ENCODE peak calls at places on chromosomes 13 and 19, in four cellular contexts. One of them, this sample, is unnamed.

GRCh38 chr19:3653081-3653795 is 26.6 kb upstream of the CACTIN start:
- DNase-seq in mammary epithelial cell: no peak
- DNase-seq in mesendoderm: no peak
- DNase-seq in IMR-90: no peak
- DNase-seq in this sample: no peak

GRCh38 chr13:48263196-48263595 is 30.2 kb downstream of the ITM2B start:
- DNase-seq in mammary epithelial cell: peak
- DNase-seq in mesendoderm: peak
- DNase-seq in IMR-90: no peak
- DNase-seq in this sample: no peak

GRCh38 chr13:29702912-29703351 is 107.4 kb upstream of the SLC7A1 start:
- DNase-seq in mammary epithelial cell: peak
- DNase-seq in mesendoderm: peak
- DNase-seq in IMR-90: peak
- DNase-seq in this sample: peak

GRCh38 chr19:8557637-8558238 is 19.5 kb downstream of the MYO1F start:
- DNase-seq in mammary epithelial cell: no peak
- DNase-seq in mesendoderm: no peak
- DNase-seq in IMR-90: no peak
- DNase-seq in this sample: no peak

GRCh38 chr19:46221152-46221551 is 8.4 kb upstream of the IGFL1 start:
- DNase-seq in mammary epithelial cell: no peak
- DNase-seq in mesendoderm: no peak
- DNase-seq in IMR-90: no peak
- DNase-seq in this sample: no peak

GRCh38 chr13:57832187-57832586 is 200.6 kb downstream of the PCDH17 start:
- DNase-seq in mammary epithelial cell: no peak
- DNase-seq in mesendoderm: no peak
- DNase-seq in IMR-90: no peak
- DNase-seq in this sample: no peak

GRCh38 chr13:97189943-97190342 is 32.2 kb upstream of the MBNL2 start:
- DNase-seq in mammary epithelial cell: no peak
- DNase-seq in mesendoderm: no peak
- DNase-seq in IMR-90: no peak
- DNase-seq in this sample: no peak

GRCh38 chr19:14516746-14517438 is 1.3 kb downstream of the DNAJB1 start:
- DNase-seq in mammary epithelial cell: no peak
- DNase-seq in mesendoderm: no peak
- DNase-seq in IMR-90: no peak
- DNase-seq in this sample: no peak

GRCh38 chr13:110125613-110126272 is 181.2 kb downstream of the COL4A1 start:
- DNase-seq in mammary epithelial cell: no peak
- DNase-seq in mesendoderm: no peak
- DNase-seq in IMR-90: no peak
- DNase-seq in this sample: no peak

GRCh38 chr19:14786421-14786851 is 8.1 kb upstream of the ADGRE2 start:
- DNase-seq in mammary epithelial cell: no peak
- DNase-seq in mesendoderm: peak
- DNase-seq in IMR-90: no peak
- DNase-seq in this sample: no peak

GRCh38 chr19:48415395-48415794 is 21.9 kb downstream of the GRIN2D start:
- DNase-seq in mammary epithelial cell: peak
- DNase-seq in mesendoderm: peak
- DNase-seq in IMR-90: peak
- DNase-seq in this sample: no peak

GRCh38 chr19:2547033-2547680 is 71.2 kb downstream of the GADD45B start:
- DNase-seq in mammary epithelial cell: no peak
- DNase-seq in mesendoderm: no peak
- DNase-seq in IMR-90: no peak
- DNase-seq in this sample: no peak

GRCh38 chr13:48161530-48162179 is 66.8 kb upstream of the MED4 start:
- DNase-seq in mammary epithelial cell: no peak
- DNase-seq in mesendoderm: no peak
- DNase-seq in IMR-90: no peak
- DNase-seq in this sample: no peak

GRCh38 chr13:27349458-27349857 is 75.0 kb upstream of the GTF3A start:
- DNase-seq in mammary epithelial cell: no peak
- DNase-seq in mesendoderm: no peak
- DNase-seq in IMR-90: peak
- DNase-seq in this sample: no peak

GRCh38 chr13:111179908-111180756 is 65.0 kb downstream of the ARHGEF7 start:
- DNase-seq in mammary epithelial cell: no peak
- DNase-seq in mesendoderm: no peak
- DNase-seq in IMR-90: no peak
- DNase-seq in this sample: no peak

GRCh38 chr19:2574478-2574931 is 98.6 kb downstream of the GADD45B start:
- DNase-seq in mammary epithelial cell: no peak
- DNase-seq in mesendoderm: no peak
- DNase-seq in IMR-90: no peak
- DNase-seq in this sample: no peak

GRCh38 chr19:29672933-29673336 is 7.7 kb downstream of the PLEKHF1 start:
- DNase-seq in mammary epithelial cell: no peak
- DNase-seq in mesendoderm: no peak
- DNase-seq in IMR-90: no peak
- DNase-seq in this sample: no peak

GRCh38 chr19:56637976-56638555 is 4.9 kb upstream of the SMIM17 start:
- DNase-seq in mammary epithelial cell: peak
- DNase-seq in mesendoderm: peak
- DNase-seq in IMR-90: peak
- DNase-seq in this sample: peak

GRCh38 chr19:1590641-1591397 is 1.8 kb downstream of the MBD3 start:
- DNase-seq in mammary epithelial cell: no peak
- DNase-seq in mesendoderm: peak
- DNase-seq in IMR-90: no peak
- DNase-seq in this sample: no peak

GRCh38 chr19:50252111-50252886 is 48.9 kb downstream of the MYH14 start:
- DNase-seq in mammary epithelial cell: no peak
- DNase-seq in mesendoderm: peak
- DNase-seq in IMR-90: no peak
- DNase-seq in this sample: no peak

GRCh38 chr19:50449236-50449899 is 16.7 kb downstream of the MYBPC2 start:
- DNase-seq in mammary epithelial cell: no peak
- DNase-seq in mesendoderm: no peak
- DNase-seq in IMR-90: no peak
- DNase-seq in this sample: no peak

GRCh38 chr13:31012285-31013024 is 80.0 kb downstream of the TEX26 start:
- DNase-seq in mammary epithelial cell: no peak
- DNase-seq in mesendoderm: peak
- DNase-seq in IMR-90: peak
- DNase-seq in this sample: no peak

GRCh38 chr19:1355258-1355973 is 28.3 kb upstream of the NDUFS7 start:
- DNase-seq in mammary epithelial cell: peak
- DNase-seq in mesendoderm: peak
- DNase-seq in IMR-90: no peak
- DNase-seq in this sample: no peak

GRCh38 chr13:112576768-112577167 is 11.2 kb downstream of the TUBGCP3 start:
- DNase-seq in mammary epithelial cell: no peak
- DNase-seq in mesendoderm: no peak
- DNase-seq in IMR-90: no peak
- DNase-seq in this sample: no peak

DNA sequence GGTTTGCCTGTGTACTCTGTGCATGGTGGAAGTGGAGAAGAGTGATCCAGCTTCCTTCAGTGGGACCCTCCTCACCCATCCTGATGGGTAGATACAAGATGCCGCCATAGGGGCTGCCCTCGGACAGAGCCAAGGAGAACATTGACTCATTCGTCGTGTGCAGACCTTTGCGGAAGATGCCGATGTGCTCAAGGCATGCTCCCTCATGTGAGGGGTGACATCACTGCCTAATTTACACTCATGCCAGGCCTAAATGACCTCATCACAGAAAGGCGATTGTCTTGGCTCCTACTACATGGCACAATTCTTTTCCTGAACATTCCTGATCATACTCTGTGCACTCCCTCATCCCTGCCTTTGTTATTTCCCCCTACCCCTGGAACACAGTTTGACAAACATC is 146.3 kb upstream of the ARGLU1 start:
- DNase-seq in mammary epithelial cell: no peak
- DNase-seq in mesendoderm: peak
- DNase-seq in IMR-90: no peak
- DNase-seq in this sample: no peak
- H3K9ac ChIP-seq in mammary epithelial cell: no peak
- H3K9ac ChIP-seq in mesendoderm: no peak
- H3K9ac ChIP-seq in IMR-90: no peak
- H3K9ac ChIP-seq in this sample: no peak

DNA sequence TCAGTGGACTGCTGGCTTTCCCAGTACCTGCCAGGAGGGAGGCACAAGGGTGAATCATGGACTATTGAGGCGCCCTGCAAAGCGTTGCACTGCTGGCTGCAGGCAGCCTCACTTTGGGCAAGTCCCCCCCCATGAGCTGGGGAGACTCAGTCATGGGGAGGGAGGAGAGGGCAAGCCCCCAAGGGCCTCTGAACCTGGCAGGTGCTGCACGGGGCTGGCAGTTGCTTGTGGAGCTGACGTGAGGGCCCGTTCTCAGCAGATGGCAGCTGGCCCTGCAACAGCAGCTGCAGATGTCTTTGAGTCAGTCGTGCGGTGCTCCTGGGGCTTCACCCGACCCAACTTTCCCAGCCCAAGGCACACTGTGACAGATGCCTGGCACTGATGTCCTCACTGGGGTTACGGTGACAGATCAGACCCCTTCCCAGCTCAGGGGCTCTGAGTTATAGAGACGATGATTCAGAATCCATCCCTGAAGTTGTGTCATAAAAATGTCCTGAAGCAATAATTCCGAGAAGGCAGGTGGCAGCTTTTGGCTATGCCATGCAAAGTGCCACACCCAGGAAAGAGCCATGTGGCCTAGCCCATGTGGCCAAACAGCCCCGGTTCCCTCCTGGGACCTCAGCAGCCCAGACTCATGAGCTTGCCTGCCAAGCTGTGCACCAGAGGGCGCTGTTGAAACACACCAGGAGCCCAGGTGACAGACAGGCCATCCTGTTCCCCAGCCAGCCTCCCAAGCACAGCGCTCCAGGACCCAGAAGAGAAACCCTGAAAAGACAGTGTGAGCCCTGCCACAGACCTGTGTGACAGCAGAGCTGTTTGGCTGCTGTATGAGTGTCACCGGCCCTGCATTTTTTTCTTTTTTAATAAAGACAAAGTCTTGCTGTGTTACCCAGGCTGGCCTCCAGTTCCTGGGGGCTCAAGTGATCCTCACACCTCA is 53.6 kb upstream of the LDLR start:
- DNase-seq in mammary epithelial cell: peak
- DNase-seq in mesendoderm: peak
- DNase-seq in IMR-90: peak
- DNase-seq in this sample: peak
- H3K4me2 ChIP-seq in mammary epithelial cell: no peak
- H3K4me2 ChIP-seq in mesendoderm: no peak
- H3K4me2 ChIP-seq in IMR-90: no peak
- H3K4me2 ChIP-seq in this sample: no peak

GRCh38 chr13:98397861-98398260 is 179.0 kb downstream of the STK24 start:
- DNase-seq in mammary epithelial cell: no peak
- DNase-seq in mesendoderm: no peak
- DNase-seq in IMR-90: no peak
- DNase-seq in this sample: no peak

GRCh38 chr13:98394820-98395510 is 181.9 kb downstream of the STK24 start:
- DNase-seq in mammary epithelial cell: no peak
- DNase-seq in mesendoderm: no peak
- DNase-seq in IMR-90: no peak
- DNase-seq in this sample: no peak

GRCh38 chr13:98396071-98396710 is 180.7 kb downstream of the STK24 start:
- DNase-seq in mammary epithelial cell: no peak
- DNase-seq in mesendoderm: no peak
- DNase-seq in IMR-90: peak
- DNase-seq in this sample: no peak

GRCh38 chr13:98399756-98400155 is 177.2 kb downstream of the STK24 start:
- DNase-seq in mammary epithelial cell: no peak
- DNase-seq in mesendoderm: no peak
- DNase-seq in IMR-90: no peak
- DNase-seq in this sample: no peak

DNA sequence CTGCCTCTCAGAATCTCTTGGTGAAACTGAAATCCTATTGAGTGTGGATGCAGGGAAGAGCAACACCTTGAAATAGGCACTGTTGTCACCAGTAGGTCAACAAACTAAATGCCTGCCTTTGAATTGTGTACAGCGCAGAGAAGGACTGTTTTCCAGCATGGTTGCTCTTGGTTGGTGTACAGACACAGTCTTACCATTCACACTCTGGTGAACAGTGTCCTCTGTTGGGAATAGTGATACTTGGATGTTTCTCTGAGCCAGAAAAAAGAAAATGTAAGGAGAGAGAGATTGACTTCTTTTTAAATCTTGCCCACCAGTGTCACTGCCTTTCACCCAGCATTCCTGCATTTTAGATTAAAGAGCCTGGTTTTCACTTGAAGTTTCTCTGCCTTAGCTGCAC is 179.7 kb downstream of the STK24 start:
- DNase-seq in mammary epithelial cell: no peak
- DNase-seq in mesendoderm: no peak
- DNase-seq in IMR-90: peak
- DNase-seq in this sample: no peak
- H3K9ac ChIP-seq in mammary epithelial cell: no peak
- H3K9ac ChIP-seq in mesendoderm: no peak
- H3K9ac ChIP-seq in IMR-90: no peak
- H3K9ac ChIP-seq in this sample: no peak

GRCh38 chr19:10228925-10229324 is 2.2 kb downstream of the S1PR2 start:
- DNase-seq in mammary epithelial cell: no peak
- DNase-seq in mesendoderm: peak
- DNase-seq in IMR-90: peak
- DNase-seq in this sample: no peak

GRCh38 chr19:10226376-10227214 is 4.5 kb downstream of the S1PR2 start:
- DNase-seq in mammary epithelial cell: no peak
- DNase-seq in mesendoderm: no peak
- DNase-seq in IMR-90: peak
- DNase-seq in this sample: no peak

GRCh38 chr19:10228393-10228792 is 2.7 kb downstream of the S1PR2 start:
- DNase-seq in mammary epithelial cell: no peak
- DNase-seq in mesendoderm: no peak
- DNase-seq in IMR-90: no peak
- DNase-seq in this sample: no peak

GRCh38 chr19:10226021-10226375 is 5.1 kb downstream of the S1PR2 start:
- DNase-seq in mammary epithelial cell: no peak
- DNase-seq in mesendoderm: no peak
- DNase-seq in IMR-90: no peak
- DNase-seq in this sample: no peak

DNA sequence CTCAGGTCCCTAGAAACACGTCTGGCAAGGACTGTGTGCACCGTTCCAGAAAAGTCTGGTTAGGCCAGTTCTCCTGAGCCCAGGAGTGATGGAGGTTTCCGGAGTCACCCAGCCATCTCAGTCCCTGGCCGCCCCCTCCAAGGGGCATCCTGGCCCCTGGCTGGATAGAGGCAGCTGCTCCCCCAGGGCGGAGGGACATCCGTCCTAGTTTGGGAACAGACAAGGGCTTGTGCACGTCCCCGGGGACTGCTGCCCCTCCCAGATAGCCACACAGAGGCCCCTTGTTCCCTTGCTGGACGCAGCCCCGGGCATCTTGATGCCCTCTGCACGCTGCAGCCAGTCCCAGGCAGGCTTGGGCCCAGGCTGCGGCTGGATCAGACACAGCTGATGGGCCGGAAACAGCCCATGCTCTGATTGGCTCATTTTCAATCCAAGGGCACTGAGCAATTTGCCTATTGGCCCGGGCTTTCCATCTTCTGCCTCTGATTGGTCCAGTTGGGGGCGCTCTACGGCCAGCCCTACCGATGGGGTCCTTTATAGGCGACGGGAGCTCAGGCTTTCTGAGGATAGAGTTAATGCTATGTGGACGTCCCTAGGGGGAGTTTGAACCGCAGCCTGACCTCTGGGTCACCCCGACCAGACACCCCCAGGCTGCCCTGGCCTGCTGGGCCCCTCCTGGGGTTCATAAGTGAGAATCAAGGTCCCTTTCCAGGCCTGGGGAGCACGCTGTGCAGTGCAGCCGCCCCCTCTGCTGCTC is 3.7 kb downstream of the S1PR2 start:
- DNase-seq in mammary epithelial cell: no peak
- DNase-seq in mesendoderm: peak
- DNase-seq in IMR-90: no peak
- DNase-seq in this sample: no peak
- H3K4me2 ChIP-seq in mammary epithelial cell: no peak
- H3K4me2 ChIP-seq in mesendoderm: no peak
- H3K4me2 ChIP-seq in IMR-90: peak
- H3K4me2 ChIP-seq in this sample: no peak